ENCODE peak calls at places on chromosome X, in eight cellular contexts. P is fibroblast of mammary gland; N is WERI-Rb-1; C is Peyer's patch; L is ovary; Z is AG04450; M is esophagus squamous epithelium; Q is CD4-positive, alpha-beta T cell. F is an unnamed sample.

GRCh38 chrX:72124540-72125201 is 7.0 kb downstream of the RTL5 start:
- DNase-seq in C (peak), N (no peak), L (no peak), Z (no peak), Q (no peak), M (no peak), P (no peak), F (no peak)

GRCh38 chrX:52852110-52852872 is 15.6 kb downstream of the XAGE3 start:
- DNase-seq in Z (peak), C (no peak), N (no peak), Q (no peak), L (no peak), M (no peak), P (peak), F (no peak)

GRCh38 chrX:135974279-135974856 is 580 bp upstream of the MMGT1 start:
- DNase-seq in Z (peak), P (peak), N (peak), Q (peak), M (peak), L (peak), C (peak), F (no peak)

GRCh38 chrX:12058087-12058486 is 80.2 kb upstream of the FRMPD4 start:
- DNase-seq in L (no peak), N (no peak), Q (no peak), Z (no peak), P (no peak), M (no peak), C (no peak), F (no peak)

GRCh38 chrX:36978886-36979285 is 29.3 kb upstream of the FAM47C start:
- DNase-seq in C (no peak), Q (no peak), M (no peak), Z (no peak), N (no peak), P (peak), L (no peak), F (no peak)

GRCh38 chrX:138775501-138775900 is 64.0 kb upstream of the FGF13 start:
- DNase-seq in Q (no peak), M (no peak), L (no peak), C (no peak), P (peak), N (no peak), Z (no peak), F (no peak)

GRCh38 chrX:37646254-37646653 is 39.3 kb upstream of the XK start:
- DNase-seq in L (no peak), P (no peak), M (no peak), Q (no peak), N (no peak), C (no peak), Z (no peak), F (no peak)

GRCh38 chrX:9327086-9327746 is 137.6 kb upstream of the TBL1X start:
- DNase-seq in Q (no peak), Z (no peak), N (no peak), C (no peak), P (no peak), L (no peak), M (no peak), F (no peak)

GRCh38 chrX:153392642-153393321 is 8.4 kb downstream of the PNMA6E start:
- DNase-seq in N (no peak), C (peak), P (no peak), M (no peak), L (no peak), Q (no peak), Z (no peak), F (no peak)

GRCh38 chrX:112058766-112059165 is 23.8 kb downstream of the TRPC5 start:
- DNase-seq in L (no peak), P (no peak), C (no peak), M (no peak), Z (no peak), N (no peak), Q (no peak), F (no peak)

GRCh38 chrX:22660756-22661155 is 339.0 kb upstream of the DDX53 start:
- DNase-seq in P (peak), Z (no peak), M (no peak), Q (no peak), N (no peak), C (no peak), L (no peak), F (no peak)

GRCh38 chrX:5644786-5645185 is 583.9 kb downstream of the NLGN4X start:
- DNase-seq in N (no peak), C (no peak), P (no peak), M (no peak), Q (no peak), Z (no peak), L (no peak), F (no peak)

GRCh38 chrX:54695231-54695630 is 102.8 kb downstream of the ITIH6 start:
- DNase-seq in Z (no peak), L (no peak), M (no peak), C (no peak), P (peak), Q (no peak), N (no peak), F (no peak)
- TF ChIP-seq CTCF in Z (no peak), L (no peak), M (no peak), C (no peak), P (no peak), Q (no peak), N (no peak), F (no peak)

GRCh38 chrX:140034916-140035315 is 69.6 kb upstream of the CXorf66 start:
- DNase-seq in P (no peak), M (no peak), L (no peak), Q (no peak), Z (no peak), C (no peak), N (no peak), F (no peak)
- TF ChIP-seq CTCF in P (peak), M (no peak), L (no peak), Q (no peak), Z (peak), C (no peak), N (no peak), F (peak)

GRCh38 chrX:150540965-150541364 is 27.5 kb upstream of the MTM1 start:
- DNase-seq in L (no peak), P (no peak), C (no peak), N (no peak), M (no peak), Z (no peak), Q (no peak), F (no peak)

GRCh38 chrX:150533863-150534262 is 34.6 kb upstream of the MTM1 start:
- DNase-seq in P (no peak), C (no peak), M (no peak), L (no peak), N (no peak), Q (no peak), Z (no peak), F (no peak)

GRCh38 chrX:150530821-150531220 is 37.6 kb upstream of the MTM1 start:
- DNase-seq in P (no peak), N (no peak), Z (no peak), L (no peak), C (no peak), M (no peak), Q (no peak), F (no peak)

GRCh38 chrX:150531467-150531866 is 37.0 kb upstream of the MTM1 start:
- DNase-seq in M (no peak), P (no peak), L (no peak), C (no peak), Q (no peak), Z (no peak), N (no peak), F (no peak)

DNA sequence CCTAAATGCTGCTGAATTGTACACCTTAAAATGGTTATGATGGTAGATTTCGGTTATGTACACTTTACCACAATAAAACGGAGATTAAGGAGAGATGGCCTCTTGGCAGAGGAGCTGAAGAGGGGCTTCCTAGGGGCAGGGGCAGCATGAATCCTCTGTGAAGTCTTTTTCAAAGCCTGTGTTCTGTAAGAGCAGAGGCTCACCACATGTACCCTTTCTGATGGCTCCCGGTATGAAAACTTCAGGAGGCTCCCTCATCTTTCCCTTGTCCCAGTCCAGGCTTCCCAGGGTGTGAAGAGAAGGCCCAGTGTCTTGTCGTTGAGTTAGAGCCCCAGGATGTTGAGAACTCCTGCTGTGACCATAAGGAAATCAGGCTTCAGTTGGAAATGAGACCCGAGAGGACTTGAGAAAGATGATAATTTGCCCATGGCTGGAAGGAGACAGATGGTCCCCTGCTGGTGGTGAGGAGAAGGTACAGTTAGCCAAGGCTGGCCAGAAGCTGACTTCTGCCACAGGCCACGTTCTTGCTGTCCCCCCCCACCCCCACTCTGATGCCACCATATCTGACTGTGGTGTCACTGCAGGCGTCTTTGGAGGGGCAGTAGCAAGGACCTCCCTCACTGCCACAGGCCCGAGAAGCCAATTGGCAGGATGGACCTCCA is 31.8 kb upstream of the MTM1 start:
- DNase-seq in L (no peak), P (peak), C (no peak), Z (no peak), Q (no peak), M (no peak), N (no peak), F (no peak)
- TF ChIP-seq CTCF in L (no peak), P (peak), C (no peak), Z (peak), Q (no peak), M (no peak), N (peak), F (no peak)

DNA sequence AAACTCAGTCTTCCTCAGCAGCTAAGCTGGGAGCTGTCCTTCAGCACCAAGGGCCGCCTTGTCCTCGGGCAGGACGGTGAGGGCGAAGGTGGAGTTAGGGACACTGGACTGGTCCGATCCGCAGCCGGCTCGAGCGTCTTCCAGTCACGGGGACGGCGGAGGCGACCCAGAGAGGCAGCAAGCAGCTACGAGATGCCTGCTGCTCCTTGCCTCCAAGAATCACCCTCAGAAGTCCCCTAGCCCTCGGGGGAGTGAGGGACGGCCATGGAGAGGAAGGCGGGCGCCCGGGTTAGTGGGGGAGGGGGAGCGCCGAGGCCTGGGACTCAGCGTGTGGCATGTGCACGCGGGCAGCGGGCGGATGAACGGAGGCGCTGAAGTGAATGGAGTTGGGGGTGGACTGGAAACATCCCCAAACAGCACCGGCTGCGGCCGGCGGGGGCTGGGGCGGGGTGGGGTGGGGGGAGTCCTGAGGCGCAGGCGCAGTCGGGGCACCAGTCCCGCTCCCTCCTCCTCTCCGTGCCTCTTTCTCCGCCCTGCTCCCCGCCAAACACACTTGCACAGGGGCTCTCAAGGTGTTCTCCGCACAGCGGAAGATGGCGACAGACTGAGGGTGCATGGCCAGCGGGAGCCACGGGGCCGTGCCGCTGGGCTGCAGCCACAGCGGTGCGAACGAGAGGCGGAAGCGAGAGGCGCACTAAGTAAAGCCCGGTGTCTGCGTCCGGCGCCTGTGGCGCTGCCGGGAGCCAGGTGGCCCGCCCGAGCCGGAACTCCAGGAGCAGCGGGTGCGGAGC is at the start of gene NALF2:
- DNase-seq in Q (peak), M (no peak), L (peak), N (peak), P (peak), C (no peak), Z (no peak), F (no peak)
- TF ChIP-seq CTCF in Q (no peak), M (no peak), L (no peak), N (no peak), P (no peak), C (no peak), Z (no peak), F (no peak)

GRCh38 chrX:41459714-41460113 is 12.6 kb downstream of the NYX start:
- DNase-seq in Q (no peak), L (no peak), M (no peak), Z (no peak), N (no peak), P (no peak), C (no peak), F (no peak)

GRCh38 chrX:41452565-41452964 is 5.4 kb downstream of the NYX start:
- DNase-seq in C (no peak), Q (no peak), N (no peak), Z (no peak), L (no peak), P (no peak), M (no peak), F (no peak)

GRCh38 chrX:41452972-41453371 is 5.8 kb downstream of the NYX start:
- DNase-seq in Q (no peak), M (no peak), C (no peak), N (no peak), P (peak), Z (no peak), L (no peak), F (no peak)

GRCh38 chrX:41457618-41458192 is 10.6 kb downstream of the NYX start:
- DNase-seq in P (no peak), Z (no peak), N (peak), L (no peak), M (no peak), C (no peak), Q (no peak), F (no peak)
- TF ChIP-seq CTCF in P (peak), Z (no peak), N (peak), L (no peak), M (no peak), C (no peak), Q (no peak), F (peak)

DNA sequence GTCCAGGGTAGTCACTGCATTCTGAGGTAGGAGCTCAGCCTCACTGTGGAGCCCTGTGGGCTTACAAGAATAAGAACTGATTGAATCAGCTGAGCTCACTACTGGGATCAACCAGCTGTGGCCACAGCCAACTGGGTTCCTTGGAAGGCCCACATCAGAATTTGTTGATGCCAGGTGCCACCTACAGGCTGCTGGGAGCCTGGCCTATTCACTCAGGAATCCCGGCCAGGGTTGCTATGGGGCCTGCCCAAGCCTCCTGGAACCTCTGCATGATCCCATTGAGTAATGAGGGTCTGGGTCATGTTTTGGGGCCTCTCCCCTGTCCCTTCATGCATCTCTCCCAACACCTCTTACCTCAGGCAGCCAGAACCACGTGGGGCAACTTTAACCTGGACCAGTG is 53.9 kb upstream of the KIAA1210 start:
- DNase-seq in L (no peak), N (no peak), C (no peak), P (peak), Z (no peak), Q (no peak), M (no peak), F (no peak)
- TF ChIP-seq CTCF in L (no peak), N (peak), C (no peak), P (peak), Z (no peak), Q (no peak), M (no peak), F (no peak)

GRCh38 chrX:120450163-120450562 is 18.9 kb downstream of the LAMP2 start:
- DNase-seq in N (no peak), C (no peak), Z (no peak), Q (no peak), M (no peak), L (no peak), P (no peak), F (no peak)
- TF ChIP-seq CTCF in N (peak), C (no peak), Z (peak), Q (peak), M (no peak), L (no peak), P (peak), F (peak)

GRCh38 chrX:15848576-15848975 is 6.0 kb downstream of the AP1S2 start:
- DNase-seq in C (no peak), Z (no peak), N (no peak), M (no peak), Q (no peak), L (no peak), P (peak), F (no peak)

GRCh38 chrX:15854712-15855561 is at the start of gene AP1S2:
- DNase-seq in P (peak), M (peak), C (peak), Z (peak), L (peak), Q (peak), N (peak), F (peak)

GRCh38 chrX:15853586-15854079 is 980 bp downstream of the AP1S2 start:
- DNase-seq in L (no peak), N (peak), C (no peak), M (no peak), Q (no peak), P (peak), Z (no peak), F (no peak)

GRCh38 chrX:15854080-15854655 is 445 bp downstream of the AP1S2 start:
- DNase-seq in M (peak), L (peak), P (peak), Z (no peak), N (peak), C (peak), Q (peak), F (peak)

DNA sequence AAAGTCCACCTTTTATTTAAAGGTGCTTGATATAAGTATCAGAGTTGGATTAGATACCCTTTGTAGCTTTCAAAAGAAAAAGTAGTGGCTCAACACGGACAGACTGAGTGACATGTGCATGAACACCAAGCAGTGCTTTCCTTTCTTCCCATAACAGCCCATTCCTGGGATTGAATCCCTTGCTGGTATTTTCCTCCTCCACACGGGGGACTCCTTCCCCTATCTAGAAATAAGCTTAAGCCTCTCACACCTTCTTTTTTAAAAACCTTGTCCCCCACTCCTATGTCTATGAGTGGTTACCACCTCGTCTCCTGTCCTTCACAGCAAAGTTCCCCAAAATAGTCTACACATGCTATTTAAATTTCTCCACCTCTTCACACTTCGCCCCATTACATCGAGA is 5.1 kb downstream of the AP1S2 start:
- DNase-seq in Q (no peak), Z (no peak), C (no peak), N (peak), P (peak), L (no peak), M (no peak), F (no peak)
- TF ChIP-seq CTCF in Q (no peak), Z (peak), C (no peak), N (peak), P (peak), L (no peak), M (no peak), F (no peak)

GRCh38 chrX:139905041-139905440 is 27.8 kb downstream of the ATP11C start:
- DNase-seq in P (no peak), M (no peak), N (no peak), Q (no peak), C (no peak), Z (no peak), L (no peak), F (no peak)

GRCh38 chrX:139905743-139906142 is 27.1 kb downstream of the ATP11C start:
- DNase-seq in L (no peak), N (no peak), P (no peak), M (no peak), Q (no peak), C (no peak), Z (no peak), F (no peak)

GRCh38 chrX:139903229-139903628 is 29.6 kb downstream of the ATP11C start:
- DNase-seq in Z (no peak), M (no peak), L (no peak), C (no peak), N (no peak), P (no peak), Q (no peak), F (no peak)

GRCh38 chrX:139909716-139910115 is 23.1 kb downstream of the ATP11C start:
- DNase-seq in L (no peak), Z (no peak), N (no peak), Q (no peak), M (no peak), C (no peak), P (no peak), F (no peak)

DNA sequence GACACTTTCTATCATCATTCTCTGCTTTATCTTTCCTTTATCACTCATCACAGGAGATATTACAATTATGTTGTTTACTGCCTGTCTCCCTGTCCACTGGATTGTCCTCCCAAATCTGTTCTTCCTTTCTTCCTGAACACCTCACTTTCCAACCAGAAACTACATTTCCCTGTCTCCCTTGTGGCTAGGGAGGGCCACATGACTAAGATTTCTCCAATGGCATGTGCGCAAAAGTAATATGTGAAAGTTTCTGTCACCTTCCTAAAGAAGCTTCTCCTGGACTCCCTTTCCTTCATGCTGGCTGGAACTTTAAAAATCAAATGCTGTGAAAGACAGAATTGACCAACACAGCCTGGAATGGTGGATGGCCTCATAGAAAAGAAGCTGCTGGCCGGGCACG is 25.8 kb downstream of the ATP11C start:
- DNase-seq in C (no peak), N (no peak), M (no peak), L (no peak), P (no peak), Q (no peak), Z (no peak), F (no peak)
- TF ChIP-seq CTCF in C (no peak), N (no peak), M (no peak), L (no peak), P (no peak), Q (no peak), Z (no peak), F (no peak)

F was measured in CD14-positive monocyte.